ENCODE peak calls at places on chromosomes 4 and X, in six cellular contexts. R is left lung, N is non-pigmented ciliary epithelial cell, J is neural progenitor cell, A is right atrium auricular region, E is NCI-H510A. U is an unnamed sample.

GRCh38 chr4:962231-963208 is 10.8 kb downstream of the DGKQ start:
- DNase-seq in E (peak), A (no peak), J (no peak), N (no peak), R (peak), U (peak)

GRCh38 chrX:153687121-153688039 is at the start of gene SLC6A8:
- DNase-seq in R (peak), N (no peak), E (peak), J (peak), A (peak), U (peak)

GRCh38 chr4:60562353-60562752 is 637.8 kb upstream of the ADGRL3 start:
- DNase-seq in E (peak), A (no peak), J (peak), R (no peak), N (no peak), U (no peak)

GRCh38 chrX:146481735-146482134 is 327.8 kb upstream of the CXorf51B start:
- DNase-seq in N (no peak), J (peak), R (no peak), E (no peak), A (no peak), U (no peak)

GRCh38 chrX:2541603-2542002 is 40.8 kb upstream of the DHRSX start:
- DNase-seq in J (no peak), E (no peak), A (no peak), R (no peak), N (no peak), U (no peak)

GRCh38 chr4:20253799-20254409 is 2.2 kb downstream of the SLIT2 start:
- DNase-seq in E (no peak), R (peak), J (peak), N (no peak), A (no peak), U (no peak)

GRCh38 chrX:25131055-25131454 is 115.3 kb upstream of the ARX start:
- DNase-seq in A (no peak), J (no peak), R (no peak), E (no peak), N (no peak), U (no peak)

GRCh38 chr4:81335221-81335912 is 120.3 kb upstream of the PRKG2 start:
- DNase-seq in A (no peak), R (no peak), N (no peak), J (no peak), E (no peak), U (no peak)

GRCh38 chr4:74426101-74426500 is 18.8 kb upstream of the AREG start:
- DNase-seq in A (no peak), E (no peak), R (no peak), N (no peak), J (no peak), U (no peak)

GRCh38 chrX:120302434-120302833 is 8.8 kb downstream of the TMEM255A start:
- DNase-seq in E (peak), N (no peak), R (no peak), A (no peak), J (peak), U (no peak)

GRCh38 chr4:8729408-8730149 is 137.0 kb downstream of the CPZ start:
- DNase-seq in R (peak), A (peak), E (no peak), N (no peak), J (no peak), U (no peak)

U was measured in NCI-H2029.